ENCODE peak calls at places on chromosomes 2 and 18, in six cellular contexts. T, L, U, G, V and O are unnamed samples.

GRCh38 chr2:85649201-85650190 is 18.5 kb downstream of the SFTPB start:
- DNase-seq in T (no peak), L (peak; percentile 83), U (no peak), G (no peak), V (no peak), O (no peak)

GRCh38 chr2:66845307-66845706 is 410.4 kb downstream of the MEIS1 start:
- DNase-seq in T (no peak), L (no peak), U (no peak), G (no peak), V (no peak), O (no peak)

GRCh38 chr2:44237221-44237620 is 38.1 kb upstream of the SLC3A1 start:
- DNase-seq in T (peak; percentile 48), L (no peak), U (no peak), G (no peak), V (no peak), O (no peak)

GRCh38 chr2:20650880-20651730 is at the start of gene HS1BP3:
- DNase-seq in T (peak; percentile 98), L (peak; percentile 73), U (peak; percentile 81), G (peak; percentile 83), V (peak; percentile 87), O (peak; percentile 73)

GRCh38 chr2:99956232-99957030 is 186.0 kb downstream of the AFF3 start:
- DNase-seq in T (no peak), L (no peak), U (no peak), G (no peak), V (no peak), O (no peak)

GRCh38 chr2:120275617-120276400 is 23.2 kb downstream of the RALB start:
- DNase-seq in T (no peak), L (no peak), U (no peak), G (no peak), V (no peak), O (no peak)

GRCh38 chr2:1476617-1477195 is 63.4 kb downstream of the TPO start:
- DNase-seq in T (no peak), L (no peak), U (no peak), G (no peak), V (no peak), O (no peak)

GRCh38 chr18:31819106-31819924 is 58.6 kb upstream of the SLC25A52 start:
- DNase-seq in T (peak; percentile 26), L (peak; percentile 65), U (peak; percentile 41), G (peak; percentile 58), V (no peak), O (no peak)

GRCh38 chr2:8543412-8544167 is 138.3 kb upstream of the ID2 start:
- DNase-seq in T (peak; percentile 44), L (peak; percentile 85), U (no peak), G (peak; percentile 22), V (peak; percentile 40), O (no peak)

GRCh38 chr18:58355243-58355642 is 273.6 kb downstream of the ALPK2 start:
- DNase-seq in T (no peak), L (no peak), U (no peak), G (no peak), V (no peak), O (no peak)

GRCh38 chr2:100796499-100797100 is 23.3 kb upstream of the NPAS2 start:
- DNase-seq in T (no peak), L (no peak), U (no peak), G (no peak), V (no peak), O (no peak)

GRCh38 chr2:207086136-207086535 is 79.6 kb downstream of the KLF7 start:
- DNase-seq in T (no peak), L (no peak), U (no peak), G (no peak), V (no peak), O (peak; percentile 72)

GRCh38 chr2:62512385-62512784 is 6.4 kb upstream of the TMEM17 start:
- DNase-seq in T (no peak), L (no peak), U (no peak), G (no peak), V (no peak), O (no peak)

GRCh38 chr2:29697181-29697580 is 224.2 kb downstream of the ALK start:
- DNase-seq in T (no peak), L (no peak), U (no peak), G (peak; percentile 0), V (no peak), O (no peak)

GRCh38 chr2:192245329-192245728 is 50.6 kb upstream of the TMEFF2 start:
- DNase-seq in T (no peak), L (no peak), U (no peak), G (no peak), V (no peak), O (no peak)

GRCh38 chr18:4068552-4069158 is 386.5 kb downstream of the DLGAP1 start:
- DNase-seq in T (peak; percentile 19), L (peak; percentile 56), U (peak; percentile 50), G (peak; percentile 61), V (no peak), O (peak; percentile 47)

GRCh38 chr2:236887519-236887918 is 198.2 kb upstream of the COPS8 start:
- DNase-seq in T (no peak), L (peak; percentile 34), U (no peak), G (no peak), V (no peak), O (no peak)

GRCh38 chr2:236888766-236889035 is 197.0 kb upstream of the COPS8 start:
- DNase-seq in T (no peak), L (no peak), U (no peak), G (no peak), V (no peak), O (no peak)

GRCh38 chr2:236887953-236888765 is 197.5 kb upstream of the COPS8 start:
- DNase-seq in T (no peak), L (no peak), U (no peak), G (no peak), V (no peak), O (no peak)

GRCh38 chr2:236889791-236890704 is 195.6 kb upstream of the COPS8 start:
- DNase-seq in T (no peak), L (no peak), U (no peak), G (no peak), V (no peak), O (no peak)

GRCh38 chr2:236889081-236889780 is 196.5 kb upstream of the COPS8 start:
- DNase-seq in T (no peak), L (no peak), U (no peak), G (no peak), V (no peak), O (no peak)
- H3K27ac ChIP-seq in T (no peak overlapping the region), L (no peak overlapping the region), U (no peak overlapping the region), G (no peak overlapping the region), V (no peak overlapping the region), O (no peak overlapping the region)

GRCh38 chr2:79827881-79828280 is 315.0 kb downstream of the CTNNA2 start:
- DNase-seq in T (no peak), L (no peak), U (no peak), G (no peak), V (no peak), O (no peak)

GRCh38 chr2:79831919-79832318 is 319.1 kb downstream of the CTNNA2 start:
- DNase-seq in T (no peak), L (no peak), U (no peak), G (no peak), V (no peak), O (no peak)

GRCh38 chr2:79832540-79833234 is 319.8 kb downstream of the CTNNA2 start:
- DNase-seq in T (no peak), L (no peak), U (peak; percentile 33), G (peak; percentile 52), V (no peak), O (no peak)

DNA sequence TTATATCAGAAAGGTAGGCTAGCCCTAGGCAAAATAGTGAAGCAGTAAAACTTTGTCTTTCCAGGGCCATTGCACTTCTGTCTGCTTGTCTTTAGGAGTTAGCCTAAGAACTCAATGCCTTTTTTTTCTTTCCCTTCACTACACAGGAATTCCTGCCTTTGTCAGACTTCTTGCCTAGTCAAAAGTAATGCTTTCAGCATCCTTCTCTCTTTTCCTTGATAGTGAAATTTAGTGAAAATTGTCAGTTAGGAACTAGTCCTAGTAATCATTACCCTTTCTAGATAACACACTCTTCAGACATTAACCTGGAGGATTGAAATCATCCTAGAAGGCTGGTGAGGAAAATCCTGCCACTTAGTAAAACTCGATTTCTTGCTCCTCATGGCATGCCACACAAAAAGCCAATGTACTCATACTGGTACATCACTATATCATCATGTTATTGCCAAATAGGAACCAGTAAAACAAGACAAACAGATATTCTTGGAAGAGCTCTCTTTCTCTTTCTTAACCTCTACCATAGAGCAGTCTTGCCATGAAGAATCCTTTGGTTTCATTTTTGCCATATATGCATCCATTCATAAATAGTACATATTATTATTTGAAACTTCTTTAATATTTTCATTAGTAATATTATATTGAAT is 320.5 kb downstream of the CTNNA2 start:
- DNase-seq in T (no peak), L (no peak), U (no peak), G (no peak), V (no peak), O (no peak)
- H3K27ac ChIP-seq in T (no peak overlapping the region), L (no peak overlapping the region), U (peak overlapping the region; percentile 32), G (peak overlapping the region; percentile 96), V (no peak overlapping the region), O (peak overlapping the region; percentile 88)

GRCh38 chr2:153059338-153060052 is 341.1 kb downstream of the ARL6IP6 start:
- DNase-seq in T (no peak), L (no peak), U (peak; percentile 40), G (no peak), V (no peak), O (no peak)
- H3K27ac ChIP-seq in T (no peak overlapping the region), L (no peak overlapping the region), U (no peak overlapping the region), G (peak overlapping the region; percentile 47), V (no peak overlapping the region), O (no peak overlapping the region)

GRCh38 chr2:113275556-113276215 is 3.0 kb downstream of the PAX8 start:
- DNase-seq in T (no peak), L (no peak), U (peak; percentile 31), G (no peak), V (no peak), O (no peak)
- H3K27ac ChIP-seq in T (no peak overlapping the region), L (no peak overlapping the region), U (no peak overlapping the region), G (no peak overlapping the region), V (no peak overlapping the region), O (no peak overlapping the region)